ENCODE peak calls at places on chromosomes 1 and 21, in six cellular contexts. C, S, W, X, E and P are unnamed samples.

GRCh38 chr1:157004286-157004685 is 41.3 kb downstream of the ARHGEF11 start:
- DNase-seq in C (no peak), S (no peak), W (no peak), X (no peak), E (no peak), P (no peak)

GRCh38 chr1:154221815-154222081 is 993 bp downstream of the UBAP2L start:
- DNase-seq in C (no peak), S (peak), W (no peak), X (peak), E (no peak), P (no peak)

GRCh38 chr1:183812686-183813569 is 8.0 kb downstream of the RGL1 start:
- DNase-seq in C (no peak), S (no peak), W (no peak), X (peak), E (peak), P (no peak)

GRCh38 chr1:205354259-205354904 is 2.3 kb downstream of the KLHDC8A start:
- DNase-seq in C (peak), S (peak), W (peak), X (peak), E (peak), P (peak)

GRCh38 chr1:160911925-160912324 is 26.9 kb upstream of the ITLN1 start:
- DNase-seq in C (no peak), S (no peak), W (no peak), X (no peak), E (no peak), P (no peak)

GRCh38 chr1:147821883-147822282 is 61.5 kb upstream of the GJA5 start:
- DNase-seq in C (no peak), S (no peak), W (no peak), X (peak), E (no peak), P (no peak)

GRCh38 chr1:55817027-55817426 is 601.9 kb upstream of the USP24 start:
- DNase-seq in C (no peak), S (no peak), W (no peak), X (no peak), E (no peak), P (no peak)

GRCh38 chr1:108531429-108531828 is 28.5 kb upstream of the EEIG2 start:
- DNase-seq in C (no peak), S (no peak), W (no peak), X (no peak), E (no peak), P (no peak)

GRCh38 chr1:153465728-153466625 is 5.5 kb upstream of the S100A7 start:
- DNase-seq in C (peak), S (peak), W (peak), X (peak), E (peak), P (peak)

GRCh38 chr1:50820545-50820944 is 139.5 kb downstream of the FAF1 start:
- DNase-seq in C (no peak), S (no peak), W (no peak), X (no peak), E (no peak), P (no peak)

GRCh38 chr1:94236630-94237290 is 624 bp downstream of the ARHGAP29 start:
- DNase-seq in C (peak), S (peak), W (no peak), X (peak), E (peak), P (peak)

GRCh38 chr1:159881930-159882839 is 17.8 kb downstream of the CFAP45 start:
- DNase-seq in C (peak), S (peak), W (peak), X (peak), E (no peak), P (peak)

GRCh38 chr1:30791853-30792252 is 34.3 kb upstream of the LAPTM5 start:
- DNase-seq in C (no peak), S (no peak), W (no peak), X (no peak), E (no peak), P (no peak)

GRCh38 chr21:18350216-18350615 is 53.4 kb downstream of the TMPRSS15 start:
- DNase-seq in C (no peak), S (no peak), W (no peak), X (no peak), E (no peak), P (no peak)

GRCh38 chr1:161082483-161082882 is 6.9 kb downstream of the NECTIN4 start:
- DNase-seq in C (no peak), S (no peak), W (no peak), X (no peak), E (no peak), P (no peak)

GRCh38 chr1:199855580-199855979 is 171.9 kb upstream of the NR5A2 start:
- DNase-seq in C (no peak), S (no peak), W (peak), X (no peak), E (no peak), P (no peak)

GRCh38 chr1:92516574-92516973 is 29.8 kb upstream of the GFI1 start:
- DNase-seq in C (no peak), S (no peak), W (no peak), X (no peak), E (no peak), P (no peak)

GRCh38 chr1:28580706-28581530 is 11.1 kb upstream of the RAB42 start:
- DNase-seq in C (peak), S (no peak), W (peak), X (peak), E (peak), P (no peak)

GRCh38 chr1:69919129-69919921 is 286.1 kb downstream of the LRRC40 start:
- DNase-seq in C (no peak), S (no peak), W (no peak), X (no peak), E (peak), P (no peak)

GRCh38 chr1:36387141-36387949 is 1.6 kb upstream of the STK40 start:
- DNase-seq in C (no peak), S (peak), W (no peak), X (peak), E (no peak), P (no peak)

GRCh38 chr1:36455386-36455785 is 5.1 kb upstream of the OSCP1 start:
- DNase-seq in C (no peak), S (no peak), W (no peak), X (no peak), E (no peak), P (no peak)